ENCODE peak calls at places on chromosomes 6 and 20, in four cellular contexts. N, D, K and U are unnamed samples.

GRCh38 chr20:36975085-36975829 is 23.7 kb upstream of the SAMHD1 start:
- DNase-seq in D (no peak), N (no peak), K (no peak), U (no peak)

GRCh38 chr6:136952714-136953260 is 30.7 kb downstream of the SLC35D3 start:
- DNase-seq in N (no peak), D (no peak), K (no peak), U (no peak)

GRCh38 chr6:81304486-81304885 is 448.0 kb downstream of the TENT5A start:
- DNase-seq in N (no peak), D (no peak), K (no peak), U (no peak)

GRCh38 chr6:127458817-127459216 is 372 bp downstream of the KIAA0408 start:
- DNase-seq in D (peak), K (no peak), N (no peak), U (no peak)

GRCh38 chr6:36378243-36378920 is 9.1 kb downstream of the ETV7 start:
- DNase-seq in K (no peak), N (no peak), D (no peak), U (no peak)

GRCh38 chr6:13488015-13488895 is 855 bp upstream of the GFOD1 start:
- DNase-seq in D (no peak), K (no peak), N (no peak), U (peak)

GRCh38 chr6:9914951-9915350 is 499.9 kb downstream of the TFAP2A start:
- DNase-seq in N (no peak), K (no peak), D (no peak), U (no peak)

GRCh38 chr20:25587536-25587935 is 2.2 kb upstream of the NINL start:
- DNase-seq in D (no peak), K (no peak), N (no peak), U (no peak)

GRCh38 chr6:158073776-158074175 is 92.1 kb downstream of the SYNJ2 start:
- DNase-seq in K (no peak), N (no peak), D (no peak), U (no peak)

GRCh38 chr6:104959453-104959858 is 2.5 kb downstream of the LIN28B start:
- DNase-seq in K (no peak), D (no peak), N (no peak), U (no peak)

GRCh38 chr6:121443953-121444590 is 8.6 kb downstream of the GJA1 start:
- DNase-seq in K (no peak), D (no peak), N (no peak), U (no peak)

GRCh38 chr6:163897669-163898068 is 483.2 kb downstream of the QKI start:
- DNase-seq in D (no peak), N (no peak), K (no peak), U (no peak)

GRCh38 chr6:35600659-35601125 is 88.0 kb upstream of the TULP1 start:
- DNase-seq in N (no peak), K (no peak), D (no peak), U (no peak)

GRCh38 chr6:169926617-169927417 is 175.4 kb downstream of the ERMARD start:
- DNase-seq in N (no peak), K (no peak), D (no peak), U (no peak)

GRCh38 chr6:71206086-71206485 is 82.5 kb upstream of the OGFRL1 start:
- DNase-seq in D (no peak), K (no peak), N (no peak), U (no peak)

GRCh38 chr6:132198896-132199295 is 202.4 kb downstream of the MOXD1 start:
- DNase-seq in D (no peak), N (no peak), K (no peak), U (no peak)

GRCh38 chr6:35993150-35993549 is 31.3 kb downstream of the SLC26A8 start:
- DNase-seq in D (no peak), N (no peak), K (no peak), U (no peak)

GRCh38 chr6:109260126-109260525 is 122.1 kb downstream of the CD164 start:
- DNase-seq in D (no peak), K (no peak), N (no peak), U (no peak)

GRCh38 chr6:149508485-149508884 is 23.7 kb upstream of the ZC3H12D start:
- DNase-seq in K (no peak), D (no peak), N (no peak), U (no peak)

GRCh38 chr6:165686966-165687365 is 23.9 kb upstream of the PDE10A start:
- DNase-seq in K (no peak), D (no peak), N (no peak), U (no peak)
- TF ChIP-seq ATF2 in K (no peak), D (no peak), N (no peak), U (no peak)

DNA sequence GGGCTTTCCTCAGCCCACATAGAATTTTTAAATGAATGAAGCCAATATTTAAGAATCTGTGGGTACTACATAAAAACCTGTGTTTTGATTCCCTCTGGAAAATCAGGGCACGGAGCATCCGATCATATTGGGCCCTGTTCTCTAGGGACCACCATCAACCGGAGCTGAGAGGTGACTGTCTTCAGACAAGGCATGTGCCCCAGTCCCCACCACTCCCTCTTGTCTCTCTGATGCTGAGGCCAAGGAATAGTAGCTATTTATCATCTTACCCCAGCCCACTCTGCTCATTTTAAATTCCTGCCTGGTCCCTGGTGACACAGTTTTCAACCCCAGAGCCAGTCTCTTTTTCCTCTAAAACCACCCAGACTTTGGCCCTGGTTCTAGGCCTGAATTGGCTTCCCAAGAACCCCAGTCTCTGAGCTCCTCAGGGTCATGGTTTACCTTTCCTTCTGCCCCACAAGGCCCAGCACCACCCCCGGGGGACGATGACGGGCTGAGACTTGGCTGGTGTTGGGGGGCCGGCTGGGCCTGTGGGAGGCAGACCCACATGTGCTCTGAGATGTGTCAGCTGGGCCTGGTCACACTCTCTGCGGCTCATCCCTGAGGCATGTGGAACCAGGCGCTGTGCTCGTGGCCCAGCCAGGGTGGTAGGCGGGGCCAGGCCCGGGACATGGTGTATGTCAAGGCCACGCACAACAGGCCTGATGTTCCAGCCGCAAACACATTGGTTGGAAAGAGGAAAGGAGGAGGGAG is 114.4 kb downstream of the CEBPB start:
- DNase-seq in D (peak), N (no peak), K (no peak), U (no peak)
- TF ChIP-seq TCF7 in D (no peak), N (no peak), K (no peak), U (no peak)

GRCh38 chr20:19756756-19757486 is 1.1 kb upstream of the RIN2 start:
- DNase-seq in K (no peak), D (no peak), N (no peak), U (no peak)
- TF ChIP-seq ATF2 in K (no peak), D (no peak), N (no peak), U (no peak)

GRCh38 chr6:162849269-162849668 is 121.5 kb downstream of the PACRG start:
- DNase-seq in D (no peak), K (no peak), N (no peak), U (no peak)
- TF ChIP-seq TCF7 in D (no peak), K (no peak), N (no peak), U (no peak)

DNA sequence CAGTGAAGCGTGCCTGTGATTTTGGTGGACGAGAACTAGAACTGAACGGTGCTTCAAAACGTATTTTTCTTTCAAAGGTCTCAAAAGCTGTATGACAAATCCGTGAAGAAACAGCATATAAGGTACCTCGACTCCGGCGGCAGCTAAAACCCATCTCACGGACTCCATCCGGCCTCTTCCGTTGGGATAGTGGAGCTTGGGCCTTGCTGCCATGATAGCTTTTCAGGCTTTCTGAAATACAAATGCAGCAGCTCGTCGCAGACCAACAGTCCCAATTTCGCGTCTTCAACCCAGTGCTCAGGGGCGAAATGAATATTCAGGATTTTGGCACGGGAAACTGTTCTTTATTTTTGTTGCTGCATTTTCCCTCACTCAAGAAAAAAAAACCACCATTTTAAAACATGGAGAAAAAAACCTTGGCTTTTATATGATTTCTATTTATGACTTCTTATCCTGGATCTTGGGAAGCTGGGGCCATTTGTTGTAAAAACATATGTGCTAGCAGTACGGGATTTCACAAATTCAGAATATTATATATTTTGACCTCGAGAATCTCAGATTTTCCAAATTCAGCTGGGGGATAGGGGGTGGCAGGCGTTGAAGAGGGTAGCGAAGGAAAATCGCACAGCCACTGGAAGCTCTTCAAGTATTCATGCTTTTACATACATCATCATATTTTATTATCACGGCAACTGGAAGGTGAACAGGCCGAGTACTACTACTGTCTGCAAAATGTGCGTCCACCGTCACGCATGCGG is 874 bp downstream of the GSTA4 start:
- DNase-seq in D (peak), N (no peak), K (no peak), U (peak)
- TF ChIP-seq ATF2 in D (no peak), N (no peak), K (no peak), U (no peak)